ENCODE peak calls at places on chromosome 18, in eight cellular contexts. R, V, Z, O, K, E, G and Q are unnamed samples.

GRCh38 chr18:55405655-55406373 is 182.2 kb downstream of the TCF4 start:
- DNase-seq in R (peak; percentile 99), V (peak; percentile 92), Z (peak; percentile 95), O (no peak), K (peak; percentile 66), E (peak; percentile 96), G (peak; percentile 86), Q (peak; percentile 33)

GRCh38 chr18:79792988-79793355 is 4.8 kb upstream of the KCNG2 start:
- DNase-seq in R (no peak), V (no peak), Z (no peak), O (peak; percentile 35), K (no peak), E (no peak), G (no peak), Q (no peak)

GRCh38 chr18:24068945-24069693 is 54.6 kb downstream of the TTC39C start:
- DNase-seq in R (no peak), V (no peak), Z (no peak), O (no peak), K (no peak), E (no peak), G (peak; percentile 42), Q (no peak)

GRCh38 chr18:4511166-4511565 is 56.1 kb upstream of the DLGAP1 start:
- DNase-seq in R (no peak), V (no peak), Z (no peak), O (no peak), K (no peak), E (no peak), G (no peak), Q (no peak)

GRCh38 chr18:62437520-62438329 is 85.1 kb upstream of the ZCCHC2 start:
- DNase-seq in R (no peak), V (peak; percentile 45), Z (peak; percentile 44), O (no peak), K (no peak), E (no peak), G (peak; percentile 29), Q (no peak)

GRCh38 chr18:56727399-56727798 is 76.2 kb downstream of the WDR7 start:
- DNase-seq in R (no peak), V (no peak), Z (no peak), O (no peak), K (no peak), E (no peak), G (no peak), Q (no peak)

GRCh38 chr18:79503891-79504475 is 108.3 kb downstream of the NFATC1 start:
- DNase-seq in R (no peak), V (peak; percentile 13), Z (no peak), O (no peak), K (peak; percentile 2), E (no peak), G (no peak), Q (no peak)

GRCh38 chr18:32308493-32309120 is 118.8 kb downstream of the MEP1B start:
- DNase-seq in R (peak; percentile 92), V (no peak), Z (peak; percentile 85), O (no peak), K (no peak), E (peak; percentile 82), G (peak; percentile 84), Q (no peak)

GRCh38 chr18:45774065-45774521 is 50.1 kb downstream of the SLC14A1 start:
- DNase-seq in R (peak; percentile 61), V (no peak), Z (peak; percentile 54), O (no peak), K (no peak), E (no peak), G (peak; percentile 63), Q (no peak)

GRCh38 chr18:7177131-7177744 is 53.7 kb upstream of the LRRC30 start:
- DNase-seq in R (peak; percentile 86), V (no peak), Z (peak; percentile 86), O (no peak), K (peak; percentile 68), E (peak; percentile 87), G (peak; percentile 69), Q (no peak)

GRCh38 chr18:73842795-73843394 is 304.7 kb downstream of the FBXO15 start:
- DNase-seq in R (peak; percentile 48), V (peak; percentile 56), Z (peak; percentile 71), O (no peak), K (peak; percentile 55), E (peak; percentile 64), G (peak; percentile 40), Q (no peak)

GRCh38 chr18:12306752-12307151 is 1.3 kb upstream of the TUBB6 start:
- DNase-seq in R (no peak), V (no peak), Z (peak; percentile 25), O (no peak), K (no peak), E (no peak), G (no peak), Q (no peak)

GRCh38 chr18:12307871-12308385 is at the start of gene TUBB6:
- DNase-seq in R (peak; percentile 72), V (no peak), Z (peak; percentile 95), O (no peak), K (peak; percentile 65), E (peak; percentile 80), G (peak; percentile 83), Q (peak; percentile 42)

GRCh38 chr18:12307251-12307736 is 747 bp upstream of the TUBB6 start:
- DNase-seq in R (peak; percentile 60), V (no peak), Z (peak; percentile 89), O (no peak), K (peak; percentile 35), E (peak; percentile 79), G (peak; percentile 79), Q (peak; percentile 41)

GRCh38 chr18:12309683-12310198 is 1.7 kb downstream of the TUBB6 start:
- DNase-seq in R (no peak), V (no peak), Z (peak; percentile 75), O (no peak), K (no peak), E (no peak), G (peak; percentile 41), Q (no peak)

GRCh38 chr18:12308386-12309100 is 502 bp downstream of the TUBB6 start:
- DNase-seq in R (peak; percentile 70), V (no peak), Z (peak; percentile 99), O (peak; percentile 28), K (peak; percentile 79), E (peak; percentile 94), G (peak; percentile 92), Q (peak; percentile 78)
- H3K4me3 ChIP-seq in R (peak overlapping the region; percentile 87), V (peak overlapping the region; percentile 33), Z (peak overlapping the region; percentile 86), O (peak overlapping the region; percentile 44), K (peak overlapping the region; percentile 17), E (peak overlapping the region; percentile 79), G (peak overlapping the region; percentile 87), Q (peak overlapping the region; percentile 17)

GRCh38 chr18:75226301-75226955 is 15.8 kb downstream of the TSHZ1 start:
- DNase-seq in R (no peak), V (no peak), Z (peak; percentile 40), O (no peak), K (no peak), E (peak; percentile 59), G (no peak), Q (no peak)
- H3K4me3 ChIP-seq in R (no peak overlapping the region), V (no peak overlapping the region), Z (peak overlapping the region; percentile 59), O (no peak overlapping the region), K (no peak overlapping the region), E (peak overlapping the region; percentile 40), G (peak overlapping the region; percentile 31), Q (no peak overlapping the region)

GRCh38 chr18:13272411-13272810 is 53.9 kb downstream of the LDLRAD4 start:
- DNase-seq in R (no peak), V (no peak), Z (no peak), O (no peak), K (no peak), E (no peak), G (no peak), Q (no peak)
- H3K4me3 ChIP-seq in R (no peak overlapping the region), V (no peak overlapping the region), Z (no peak overlapping the region), O (no peak overlapping the region), K (no peak overlapping the region), E (no peak overlapping the region), G (no peak overlapping the region), Q (no peak overlapping the region)

GRCh38 chr18:9017170-9017899 is 85.2 kb upstream of the NDUFV2 start:
- DNase-seq in R (peak; percentile 90), V (peak; percentile 74), Z (peak; percentile 99), O (peak; percentile 38), K (peak; percentile 44), E (peak; percentile 91), G (peak; percentile 89), Q (peak; percentile 76)
- H3K4me3 ChIP-seq in R (peak overlapping the region; percentile 39), V (peak overlapping the region; percentile 14), Z (peak overlapping the region; percentile 63), O (peak overlapping the region; percentile 1), K (no peak overlapping the region), E (peak overlapping the region; percentile 37), G (peak overlapping the region; percentile 46), Q (no peak overlapping the region)

GRCh38 chr18:37861981-37862380 is 296.4 kb upstream of the CELF4 start:
- DNase-seq in R (no peak), V (no peak), Z (no peak), O (no peak), K (no peak), E (no peak), G (no peak), Q (no peak)
- H3K4me3 ChIP-seq in R (no peak overlapping the region), V (no peak overlapping the region), Z (no peak overlapping the region), O (no peak overlapping the region), K (no peak overlapping the region), E (no peak overlapping the region), G (no peak overlapping the region), Q (no peak overlapping the region)

DNA sequence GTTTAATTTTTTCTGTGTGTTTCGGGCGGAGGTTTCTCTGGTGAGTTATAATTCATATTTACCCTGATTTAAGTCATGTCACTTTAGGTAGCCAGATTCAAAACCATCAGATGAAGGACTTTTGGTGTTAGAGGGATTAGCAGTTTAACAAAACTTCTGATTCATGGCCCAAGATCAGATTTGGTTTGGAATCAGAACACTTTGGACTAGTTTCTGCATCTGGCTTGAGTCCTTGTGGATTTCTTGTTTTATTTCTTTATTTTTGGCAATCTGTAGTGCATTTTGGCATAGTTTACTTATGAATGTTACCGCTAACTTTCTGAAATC is 3.5 kb downstream of the NEDD4L start:
- DNase-seq in R (no peak), V (no peak), Z (no peak), O (no peak), K (no peak), E (no peak), G (no peak), Q (no peak)
- H3K4me3 ChIP-seq in R (no peak overlapping the region), V (no peak overlapping the region), Z (no peak overlapping the region), O (no peak overlapping the region), K (no peak overlapping the region), E (no peak overlapping the region), G (no peak overlapping the region), Q (no peak overlapping the region)

GRCh38 chr18:48308755-48309154 is 100.4 kb downstream of the ZBTB7C start:
- DNase-seq in R (no peak), V (no peak), Z (no peak), O (no peak), K (no peak), E (no peak), G (no peak), Q (no peak)
- H3K4me3 ChIP-seq in R (no peak overlapping the region), V (no peak overlapping the region), Z (no peak overlapping the region), O (no peak overlapping the region), K (no peak overlapping the region), E (no peak overlapping the region), G (no peak overlapping the region), Q (no peak overlapping the region)